ENCODE peak calls at places on chromosome X, in six cellular contexts. One of them, this sample, is unnamed. For H3K36me3, the result is how much of the 10 kb centered on the place peaks cover.

GRCh38 chrX:96987228-96987627 is 103.5 kb downstream of the RPA4 start:
- DNase-seq in GM06990: no peak
- DNase-seq in kidney epithelial cell: no peak
- DNase-seq in fibroblast of lung: peak
- DNase-seq in upper lobe of right lung: no peak
- DNase-seq in tibial nerve: no peak
- DNase-seq in this sample: peak

GRCh38 chrX:134932528-134933217 is 58.1 kb upstream of the SMIM10 start:
- DNase-seq in GM06990: no peak
- DNase-seq in upper lobe of right lung: no peak
- DNase-seq in tibial nerve: no peak
- DNase-seq in fibroblast of lung: peak
- DNase-seq in kidney epithelial cell: peak
- DNase-seq in this sample: no peak

GRCh38 chrX:41442824-41443560 is 4.2 kb upstream of the NYX start:
- DNase-seq in tibial nerve: no peak
- DNase-seq in GM06990: no peak
- DNase-seq in fibroblast of lung: no peak
- DNase-seq in upper lobe of right lung: no peak
- DNase-seq in kidney epithelial cell: no peak
- DNase-seq in this sample: no peak

GRCh38 chrX:120664081-120664480 is 34.2 kb upstream of the C1GALT1C1 start:
- DNase-seq in tibial nerve: no peak
- DNase-seq in fibroblast of lung: peak
- DNase-seq in kidney epithelial cell: no peak
- DNase-seq in GM06990: peak
- DNase-seq in upper lobe of right lung: no peak
- DNase-seq in this sample: no peak

GRCh38 chrX:13432376-13432775 is 112.5 kb upstream of the ATXN3L start:
- DNase-seq in GM06990: no peak
- DNase-seq in upper lobe of right lung: no peak
- DNase-seq in tibial nerve: peak
- DNase-seq in fibroblast of lung: peak
- DNase-seq in kidney epithelial cell: peak
- DNase-seq in this sample: peak

GRCh38 chrX:10574663-10575062 is 45.7 kb downstream of the MID1 start:
- DNase-seq in fibroblast of lung: peak
- DNase-seq in GM06990: no peak
- DNase-seq in upper lobe of right lung: no peak
- DNase-seq in kidney epithelial cell: peak
- DNase-seq in tibial nerve: no peak
- DNase-seq in this sample: no peak

GRCh38 chrX:73964607-73965006 is 339.4 kb upstream of the ZCCHC13 start:
- DNase-seq in upper lobe of right lung: no peak
- DNase-seq in kidney epithelial cell: peak
- DNase-seq in fibroblast of lung: no peak
- DNase-seq in tibial nerve: no peak
- DNase-seq in GM06990: no peak
- DNase-seq in this sample: no peak

GRCh38 chrX:119755981-119756533 is 2.3 kb upstream of the SOWAHD start:
- DNase-seq in upper lobe of right lung: no peak
- DNase-seq in tibial nerve: no peak
- DNase-seq in kidney epithelial cell: no peak
- DNase-seq in fibroblast of lung: peak
- DNase-seq in GM06990: peak
- DNase-seq in this sample: no peak

GRCh38 chrX:115367956-115368355 is 78.4 kb downstream of the LUZP4 start:
- DNase-seq in tibial nerve: no peak
- DNase-seq in upper lobe of right lung: no peak
- DNase-seq in fibroblast of lung: peak
- DNase-seq in GM06990: no peak
- DNase-seq in kidney epithelial cell: no peak
- DNase-seq in this sample: no peak

GRCh38 chrX:152904151-152905080 is 6.5 kb downstream of the ZNF185 start:
- DNase-seq in GM06990: no peak
- DNase-seq in upper lobe of right lung: peak
- DNase-seq in tibial nerve: peak
- DNase-seq in fibroblast of lung: peak
- DNase-seq in kidney epithelial cell: peak
- DNase-seq in this sample: no peak

GRCh38 chrX:38282044-38282443 is 45.3 kb downstream of the RPGR start:
- DNase-seq in GM06990: no peak
- DNase-seq in fibroblast of lung: peak
- DNase-seq in kidney epithelial cell: no peak
- DNase-seq in tibial nerve: no peak
- DNase-seq in upper lobe of right lung: no peak
- DNase-seq in this sample: no peak

GRCh38 chrX:8684201-8684600 is 47.7 kb downstream of the ANOS1 start:
- DNase-seq in fibroblast of lung: no peak
- DNase-seq in upper lobe of right lung: no peak
- DNase-seq in GM06990: no peak
- DNase-seq in kidney epithelial cell: no peak
- DNase-seq in tibial nerve: no peak
- DNase-seq in this sample: no peak

GRCh38 chrX:24603191-24603590 is 44.0 kb downstream of the PCYT1B start:
- DNase-seq in kidney epithelial cell: no peak
- DNase-seq in fibroblast of lung: no peak
- DNase-seq in GM06990: no peak
- DNase-seq in upper lobe of right lung: no peak
- DNase-seq in tibial nerve: no peak
- DNase-seq in this sample: no peak

GRCh38 chrX:94961730-94962129 is 1287.7 kb downstream of the FAM133A start:
- DNase-seq in upper lobe of right lung: no peak
- DNase-seq in fibroblast of lung: no peak
- DNase-seq in GM06990: no peak
- DNase-seq in kidney epithelial cell: no peak
- DNase-seq in tibial nerve: no peak
- DNase-seq in this sample: no peak

GRCh38 chrX:100829730-100830129 is 9.5 kb downstream of the CSTF2 start:
- DNase-seq in upper lobe of right lung: no peak
- DNase-seq in fibroblast of lung: peak
- DNase-seq in tibial nerve: no peak
- DNase-seq in GM06990: peak
- DNase-seq in kidney epithelial cell: no peak
- DNase-seq in this sample: no peak

GRCh38 chrX:16687514-16687913 is 25.0 kb downstream of the CTPS2 start:
- DNase-seq in upper lobe of right lung: no peak
- DNase-seq in GM06990: no peak
- DNase-seq in fibroblast of lung: no peak
- DNase-seq in kidney epithelial cell: no peak
- DNase-seq in tibial nerve: no peak
- DNase-seq in this sample: peak

GRCh38 chrX:16678689-16679088 is 28.7 kb downstream of the S100G start:
- DNase-seq in tibial nerve: no peak
- DNase-seq in kidney epithelial cell: no peak
- DNase-seq in GM06990: no peak
- DNase-seq in upper lobe of right lung: no peak
- DNase-seq in fibroblast of lung: no peak
- DNase-seq in this sample: no peak

GRCh38 chrX:16683007-16683664 is 29.3 kb downstream of the CTPS2 start:
- DNase-seq in fibroblast of lung: no peak
- DNase-seq in kidney epithelial cell: no peak
- DNase-seq in tibial nerve: no peak
- DNase-seq in upper lobe of right lung: no peak
- DNase-seq in GM06990: no peak
- DNase-seq in this sample: no peak
- H3K36me3 ChIP-seq in fibroblast of lung: under half
- H3K36me3 ChIP-seq in kidney epithelial cell: under half
- H3K36me3 ChIP-seq in tibial nerve: half or more
- H3K36me3 ChIP-seq in upper lobe of right lung: under half
- H3K36me3 ChIP-seq in GM06990: under half
- H3K36me3 ChIP-seq in this sample: under half

GRCh38 chrX:118346258-118347094 is 570 bp downstream of the WDR44 start:
- DNase-seq in fibroblast of lung: no peak
- DNase-seq in tibial nerve: peak
- DNase-seq in GM06990: peak
- DNase-seq in kidney epithelial cell: no peak
- DNase-seq in upper lobe of right lung: peak
- DNase-seq in this sample: no peak

GRCh38 chrX:118350221-118350620 is 4.3 kb downstream of the WDR44 start:
- DNase-seq in upper lobe of right lung: no peak
- DNase-seq in GM06990: no peak
- DNase-seq in fibroblast of lung: peak
- DNase-seq in tibial nerve: no peak
- DNase-seq in kidney epithelial cell: no peak
- DNase-seq in this sample: no peak

GRCh38 chrX:118349188-118349587 is 3.3 kb downstream of the WDR44 start:
- DNase-seq in tibial nerve: no peak
- DNase-seq in upper lobe of right lung: no peak
- DNase-seq in fibroblast of lung: no peak
- DNase-seq in kidney epithelial cell: no peak
- DNase-seq in GM06990: no peak
- DNase-seq in this sample: no peak

GRCh38 chrX:118347131-118347530 is 1.2 kb downstream of the WDR44 start:
- DNase-seq in GM06990: no peak
- DNase-seq in kidney epithelial cell: no peak
- DNase-seq in tibial nerve: no peak
- DNase-seq in fibroblast of lung: peak
- DNase-seq in upper lobe of right lung: no peak
- DNase-seq in this sample: no peak

GRCh38 chrX:118348186-118348810 is 2.4 kb downstream of the WDR44 start:
- DNase-seq in upper lobe of right lung: no peak
- DNase-seq in fibroblast of lung: no peak
- DNase-seq in GM06990: no peak
- DNase-seq in tibial nerve: no peak
- DNase-seq in kidney epithelial cell: no peak
- DNase-seq in this sample: no peak
- H3K4me3 ChIP-seq in upper lobe of right lung: peak
- H3K4me3 ChIP-seq in fibroblast of lung: peak
- H3K4me3 ChIP-seq in GM06990: peak
- H3K4me3 ChIP-seq in tibial nerve: no peak
- H3K4me3 ChIP-seq in kidney epithelial cell: peak
- H3K4me3 ChIP-seq in this sample: no peak

DNA sequence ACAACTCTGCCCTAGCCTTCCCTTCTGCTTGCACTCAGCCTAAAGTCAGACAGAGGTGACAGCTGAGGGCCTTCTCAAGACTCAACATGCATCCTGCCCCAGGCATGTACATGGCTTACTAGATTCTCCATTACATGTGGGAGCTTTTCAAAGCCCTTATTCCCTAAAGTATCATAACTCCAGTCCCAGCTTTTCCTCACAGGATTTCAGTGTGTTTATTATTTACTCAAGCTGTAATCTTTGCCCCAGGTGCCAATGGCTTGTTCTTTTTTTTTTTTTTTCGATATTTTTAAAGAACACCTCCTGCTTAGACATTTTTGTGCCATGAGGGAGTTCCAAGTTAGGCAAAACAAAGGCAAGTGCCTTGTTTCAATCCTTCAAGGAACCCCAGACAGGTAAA is 154.0 kb upstream of the RADX start:
- DNase-seq in kidney epithelial cell: no peak
- DNase-seq in fibroblast of lung: no peak
- DNase-seq in GM06990: no peak
- DNase-seq in upper lobe of right lung: no peak
- DNase-seq in tibial nerve: no peak
- DNase-seq in this sample: no peak
- TF ChIP-seq CTCF in kidney epithelial cell: no peak
- TF ChIP-seq CTCF in fibroblast of lung: no peak
- TF ChIP-seq CTCF in GM06990: no peak
- TF ChIP-seq CTCF in upper lobe of right lung: no peak
- TF ChIP-seq CTCF in tibial nerve: no peak
- TF ChIP-seq CTCF in this sample: no peak

GRCh38 chrX:111649641-111650040 is 31.3 kb upstream of the ALG13 start:
- DNase-seq in kidney epithelial cell: no peak
- DNase-seq in GM06990: no peak
- DNase-seq in tibial nerve: no peak
- DNase-seq in fibroblast of lung: no peak
- DNase-seq in upper lobe of right lung: no peak
- DNase-seq in this sample: no peak

GRCh38 chrX:111645607-111646006 is 35.4 kb upstream of the ALG13 start:
- DNase-seq in tibial nerve: no peak
- DNase-seq in GM06990: no peak
- DNase-seq in kidney epithelial cell: no peak
- DNase-seq in upper lobe of right lung: no peak
- DNase-seq in fibroblast of lung: no peak
- DNase-seq in this sample: no peak

GRCh38 chrX:111641969-111642368 is 39.0 kb upstream of the ALG13 start:
- DNase-seq in kidney epithelial cell: no peak
- DNase-seq in fibroblast of lung: no peak
- DNase-seq in GM06990: no peak
- DNase-seq in upper lobe of right lung: no peak
- DNase-seq in tibial nerve: no peak
- DNase-seq in this sample: no peak

GRCh38 chrX:111648802-111649201 is 32.2 kb upstream of the ALG13 start:
- DNase-seq in fibroblast of lung: no peak
- DNase-seq in kidney epithelial cell: no peak
- DNase-seq in upper lobe of right lung: no peak
- DNase-seq in GM06990: no peak
- DNase-seq in tibial nerve: no peak
- DNase-seq in this sample: no peak

DNA sequence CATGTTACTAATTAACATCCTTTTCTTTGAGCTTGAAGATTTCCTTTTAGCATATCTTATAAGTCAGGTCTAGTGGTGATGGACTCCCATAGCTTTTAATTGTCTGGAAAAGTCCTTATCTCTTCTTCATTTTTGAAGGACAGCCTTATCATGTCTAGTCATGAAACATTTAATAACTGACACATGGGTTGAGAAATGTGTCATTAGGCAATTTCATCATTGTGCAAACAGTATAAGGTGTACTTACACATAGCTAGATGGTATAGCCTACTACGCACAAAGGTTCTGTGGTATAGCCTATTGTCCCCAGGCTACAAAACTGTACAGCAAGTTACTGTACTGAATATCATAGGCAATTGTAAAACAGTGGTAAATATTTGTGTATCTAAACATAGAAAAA is 34.5 kb upstream of the ALG13 start:
- DNase-seq in GM06990: no peak
- DNase-seq in fibroblast of lung: no peak
- DNase-seq in tibial nerve: no peak
- DNase-seq in upper lobe of right lung: no peak
- DNase-seq in kidney epithelial cell: no peak
- DNase-seq in this sample: no peak
- H3K36me3 ChIP-seq in GM06990: under half
- H3K36me3 ChIP-seq in fibroblast of lung: under half
- H3K36me3 ChIP-seq in tibial nerve: under half
- H3K36me3 ChIP-seq in upper lobe of right lung: under half
- H3K36me3 ChIP-seq in kidney epithelial cell: under half
- H3K36me3 ChIP-seq in this sample: under half

GRCh38 chrX:118115948-118116307 is 682 bp downstream of the KLHL13 start:
- DNase-seq in kidney epithelial cell: no peak
- DNase-seq in tibial nerve: no peak
- DNase-seq in GM06990: no peak
- DNase-seq in fibroblast of lung: no peak
- DNase-seq in upper lobe of right lung: no peak
- DNase-seq in this sample: no peak

GRCh38 chrX:118116308-118117068 is at the start of gene KLHL13:
- DNase-seq in tibial nerve: peak
- DNase-seq in GM06990: peak
- DNase-seq in upper lobe of right lung: peak
- DNase-seq in kidney epithelial cell: no peak
- DNase-seq in fibroblast of lung: peak
- DNase-seq in this sample: no peak

DNA sequence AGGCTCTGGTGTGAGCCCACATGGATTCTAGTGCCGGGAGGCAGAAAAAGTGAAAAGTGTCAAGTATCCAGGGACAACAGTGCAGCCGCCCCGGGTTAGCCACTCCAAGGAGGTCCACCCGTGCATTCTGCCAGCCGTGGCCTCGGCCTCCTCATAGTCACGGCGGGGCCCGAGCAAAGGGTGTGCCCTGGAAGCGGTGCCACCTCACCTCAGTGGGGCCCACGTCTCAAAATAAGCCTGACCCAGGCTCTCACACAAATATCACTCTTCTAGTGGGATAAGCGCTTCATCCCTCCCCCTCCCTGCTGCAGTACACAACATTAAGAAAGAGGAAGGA is 427 bp upstream of the KLHL13 start:
- DNase-seq in tibial nerve: peak
- DNase-seq in upper lobe of right lung: no peak
- DNase-seq in kidney epithelial cell: no peak
- DNase-seq in GM06990: no peak
- DNase-seq in fibroblast of lung: no peak
- DNase-seq in this sample: no peak
- H3K4me3 ChIP-seq in tibial nerve: peak
- H3K4me3 ChIP-seq in upper lobe of right lung: peak
- H3K4me3 ChIP-seq in kidney epithelial cell: peak
- H3K4me3 ChIP-seq in GM06990: peak
- H3K4me3 ChIP-seq in fibroblast of lung: peak
- H3K4me3 ChIP-seq in this sample: peak

This sample was measured in BJ.